ENCODE peak calls at places on chromosomes 12 and 14, in six cellular contexts. S, U, Y, F, X and B are unnamed samples.
A peak's percentile ranks its signal among the peaks of the same experiment; 100 is the strongest.

GRCh38 chr12:10140001-10140400 is 10.0 kb upstream of the CLEC7A start:
- DNase-seq in S (no peak), U (peak; percentile 11), Y (peak; percentile 80), F (peak; percentile 75), X (peak; percentile 61), B (no peak)

GRCh38 chr14:86532219-86532618 is 1002.3 kb downstream of the FLRT2 start:
- DNase-seq in S (no peak), U (peak; percentile 13), Y (no peak), F (peak; percentile 7), X (no peak), B (no peak)

GRCh38 chr14:102085503-102085902 is 1.3 kb downstream of the HSP90AA1 start:
- DNase-seq in S (no peak), U (no peak), Y (peak; percentile 26), F (no peak), X (no peak), B (no peak)

GRCh38 chr12:47983541-47984115 is 20.2 kb downstream of the TMEM106C start:
- DNase-seq in S (no peak), U (no peak), Y (no peak), F (no peak), X (no peak), B (peak; percentile 83)

GRCh38 chr14:103775506-103775905 is 59.9 kb downstream of the ZFYVE21 start:
- DNase-seq in S (no peak), U (no peak), Y (no peak), F (no peak), X (no peak), B (no peak)

GRCh38 chr14:67636361-67636919 is 16.7 kb downstream of the ARG2 start:
- DNase-seq in S (no peak), U (peak; percentile 49), Y (peak; percentile 55), F (peak; percentile 58), X (peak; percentile 61), B (peak; percentile 42)

GRCh38 chr14:38129192-38129591 is 78.5 kb upstream of the SSTR1 start:
- DNase-seq in S (no peak), U (no peak), Y (no peak), F (no peak), X (no peak), B (no peak)

GRCh38 chr12:19186722-19187661 is 57.5 kb downstream of the PLEKHA5 start:
- DNase-seq in S (no peak), U (no peak), Y (peak; percentile 75), F (peak; percentile 69), X (peak; percentile 64), B (no peak)

GRCh38 chr12:54032627-54033100 is at the start of gene HOXC5:
- DNase-seq in S (peak; percentile 50), U (peak; percentile 61), Y (peak; percentile 81), F (peak; percentile 70), X (peak; percentile 49), B (peak; percentile 98)
- H3K4me3 ChIP-seq in S (peak within 1 kb of the TSS; percentile 43), U (peak within 1 kb of the TSS; percentile 37), Y (peak within 1 kb of the TSS; percentile 77), F (peak within 1 kb of the TSS; percentile 22), X (no peak within 1 kb of the TSS), B (peak within 1 kb of the TSS; percentile 74)

DNA sequence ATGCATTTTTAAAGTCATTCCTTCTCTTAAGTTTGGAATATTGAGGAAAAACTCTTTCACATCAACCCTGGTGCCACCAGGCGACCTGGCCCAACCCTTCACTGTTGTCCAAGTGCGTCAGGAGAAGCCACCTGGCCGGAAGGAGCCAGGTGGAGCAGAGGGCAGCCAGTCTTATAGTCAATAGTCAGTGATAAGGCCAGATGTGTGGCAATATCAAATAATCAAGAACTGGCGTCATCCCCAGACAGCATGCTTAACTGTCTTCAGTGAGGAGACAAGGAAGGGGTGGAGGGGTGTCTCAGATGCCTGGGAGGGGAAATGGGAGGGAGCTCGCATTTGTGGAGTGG is 49.1 kb upstream of the FOS start:
- DNase-seq in S (no peak), U (no peak), Y (no peak), F (peak; percentile 68), X (peak; percentile 83), B (no peak)
- H3K4me3 ChIP-seq in S (no peak overlapping the region), U (no peak overlapping the region), Y (no peak overlapping the region), F (no peak overlapping the region), X (no peak overlapping the region), B (no peak overlapping the region)

DNA sequence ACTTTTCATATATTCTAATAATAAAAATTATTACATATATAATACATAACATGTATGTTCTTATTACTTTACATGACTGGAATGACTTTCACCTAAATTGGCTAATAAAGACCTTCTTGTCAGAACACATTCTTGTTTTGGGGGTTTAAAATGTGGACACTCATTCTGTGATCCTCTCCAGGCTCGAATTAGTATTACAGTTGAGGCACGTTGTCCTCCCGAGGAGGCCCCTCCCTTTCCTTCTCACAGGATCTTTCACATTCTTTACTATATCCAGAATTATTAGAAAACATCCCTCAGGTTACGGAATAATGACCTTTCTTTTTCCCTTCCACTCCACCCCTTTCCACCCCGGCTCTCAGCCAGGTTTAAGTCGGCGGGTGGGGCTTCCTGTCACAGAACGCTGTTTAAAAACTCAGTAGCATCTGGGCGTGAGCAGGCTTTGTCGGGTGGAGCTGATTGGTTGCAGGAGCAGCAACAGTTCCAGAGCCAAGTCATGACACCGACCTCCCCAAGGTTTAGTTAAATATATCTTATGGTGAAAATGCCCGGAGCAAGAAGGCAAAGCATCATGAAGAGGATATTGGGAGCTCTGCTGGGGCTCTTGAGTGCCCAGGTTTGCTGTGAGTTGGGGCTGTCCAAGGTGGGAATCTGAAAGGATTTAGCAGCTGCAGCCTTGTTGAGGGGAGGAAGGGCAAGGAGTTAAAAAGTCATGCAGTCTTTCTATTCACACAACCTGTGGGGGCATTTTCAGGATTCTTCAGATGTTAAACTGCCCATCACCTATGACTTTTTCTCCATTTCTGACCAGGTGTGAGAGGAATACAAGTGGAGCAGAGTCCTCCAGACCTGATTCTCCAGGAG is 396.7 kb upstream of the OR4E1 start:
- DNase-seq in S (peak; percentile 43), U (no peak), Y (peak; percentile 4), F (peak; percentile 8), X (peak; percentile 12), B (no peak)
- H3K4me3 ChIP-seq in S (no peak overlapping the region), U (no peak overlapping the region), Y (no peak overlapping the region), F (no peak overlapping the region), X (no peak overlapping the region), B (no peak overlapping the region)

GRCh38 chr12:21296348-21296747 is 38.4 kb downstream of the SLCO1A2 start:
- DNase-seq in S (no peak), U (no peak), Y (no peak), F (no peak), X (no peak), B (no peak)
- H3K4me3 ChIP-seq in S (no peak overlapping the region), U (no peak overlapping the region), Y (no peak overlapping the region), F (no peak overlapping the region), X (no peak overlapping the region), B (no peak overlapping the region)